ENCODE peak calls at places on chromosomes 5 and 9, in eight cellular contexts. T, K, B, Y, X, U, E and I are unnamed samples.

GRCh38 chr9:117354997-117355396 is 59.9 kb downstream of the ASTN2 start:
- DNase-seq in T (no peak), K (no peak), B (no peak), Y (no peak), X (no peak), U (no peak), E (no peak), I (no peak)

GRCh38 chr5:23071682-23072081 is 218.5 kb upstream of the CDH12 start:
- DNase-seq in T (no peak), K (no peak), B (no peak), Y (no peak), X (no peak), U (no peak), E (no peak), I (no peak)

GRCh38 chr9:85182381-85182780 is 512.9 kb downstream of the NTRK2 start:
- DNase-seq in T (no peak), K (no peak), B (no peak), Y (no peak), X (no peak), U (no peak), E (no peak), I (no peak)

GRCh38 chr5:179307006-179307800 is 38.1 kb downstream of the ADAMTS2 start:
- DNase-seq in T (no peak), K (no peak), B (no peak), Y (no peak), X (no peak), U (no peak), E (no peak), I (no peak)

GRCh38 chr9:121883281-121884056 is 209.6 kb downstream of the TTLL11 start:
- DNase-seq in T (no peak), K (no peak), B (no peak), Y (no peak), X (no peak), U (no peak), E (no peak), I (no peak)

GRCh38 chr9:18611946-18612345 is 138.0 kb downstream of the ADAMTSL1 start:
- DNase-seq in T (no peak), K (no peak), B (no peak), Y (no peak), X (no peak), U (no peak), E (no peak), I (no peak)

GRCh38 chr5:139148306-139148705 is 49.9 kb downstream of the SIL1 start:
- DNase-seq in T (no peak), K (no peak), B (no peak), Y (no peak), X (no peak), U (no peak), E (no peak), I (no peak)

GRCh38 chr9:69542942-69543704 is 129.0 kb downstream of the APBA1 start:
- DNase-seq in T (no peak), K (no peak), B (no peak), Y (no peak), X (no peak), U (no peak), E (no peak), I (no peak)

GRCh38 chr5:161295721-161296120 is 250.8 kb downstream of the GABRB2 start:
- DNase-seq in T (no peak), K (no peak), B (no peak), Y (no peak), X (no peak), U (no peak), E (no peak), I (no peak)

GRCh38 chr9:136474974-136475865 is 7.6 kb downstream of the SEC16A start:
- DNase-seq in T (no peak), K (no peak), B (no peak), Y (no peak), X (no peak), U (no peak), E (no peak), I (no peak)

GRCh38 chr9:123445116-123445515 is 89.1 kb downstream of the CRB2 start:
- DNase-seq in T (no peak), K (no peak), B (no peak), Y (no peak), X (no peak), U (no peak), E (no peak), I (no peak)

GRCh38 chr5:15702102-15702501 is 202.1 kb downstream of the FBXL7 start:
- DNase-seq in T (no peak), K (no peak), B (no peak), Y (no peak), X (no peak), U (no peak), E (no peak), I (no peak)

GRCh38 chr5:75368391-75368790 is 31.4 kb downstream of the HMGCR start:
- DNase-seq in T (no peak), K (no peak), B (no peak), Y (no peak), X (no peak), U (no peak), E (no peak), I (no peak)

GRCh38 chr5:40429258-40430111 is 250.2 kb upstream of the PTGER4 start:
- DNase-seq in T (no peak), K (no peak), B (no peak), Y (peak; percentile 12), X (no peak), U (no peak), E (no peak), I (no peak)